ENCODE peak calls at places on chromosome 13, in seven cellular contexts. J, V, P, W, X, S and Y are unnamed samples.

GRCh38 chr13:20474515-20474914 is 51.1 kb downstream of the CRYL1 start:
- DNase-seq in J (no peak), V (no peak), P (no peak), W (no peak), X (no peak), S (no peak), Y (no peak)

GRCh38 chr13:73872397-73872796 is 261.8 kb downstream of the KLF12 start:
- DNase-seq in J (no peak), V (no peak), P (no peak), W (no peak), X (no peak), S (no peak), Y (no peak)

GRCh38 chr13:34340534-34340933 is 522.6 kb downstream of the RFC3 start:
- DNase-seq in J (no peak), V (no peak), P (no peak), W (no peak), X (no peak), S (no peak), Y (peak)

GRCh38 chr13:79485014-79485441 is 4.1 kb downstream of the NDFIP2 start:
- DNase-seq in J (no peak), V (no peak), P (no peak), W (no peak), X (no peak), S (no peak), Y (peak)

GRCh38 chr13:93786846-93787245 is 560.2 kb downstream of the GPC6 start:
- DNase-seq in J (no peak), V (no peak), P (no peak), W (no peak), X (no peak), S (no peak), Y (no peak)

GRCh38 chr13:20441879-20442278 is 83.8 kb downstream of the CRYL1 start:
- DNase-seq in J (peak), V (no peak), P (no peak), W (no peak), X (no peak), S (no peak), Y (peak)

GRCh38 chr13:28339419-28339818 is 155.5 kb downstream of the FLT1 start:
- DNase-seq in J (no peak), V (no peak), P (no peak), W (no peak), X (no peak), S (no peak), Y (no peak)

GRCh38 chr13:112032186-112032835 is 34.6 kb upstream of the SOX1 start:
- DNase-seq in J (no peak), V (no peak), P (no peak), W (no peak), X (no peak), S (no peak), Y (peak)

GRCh38 chr13:69755101-69755500 is 352.5 kb upstream of the ATXN8OS start:
- DNase-seq in J (no peak), V (no peak), P (no peak), W (no peak), X (no peak), S (no peak), Y (no peak)

GRCh38 chr13:30744056-30744684 is 8.8 kb downstream of the ALOX5AP start:
- DNase-seq in J (no peak), V (peak), P (peak), W (no peak), X (peak), S (no peak), Y (no peak)

GRCh38 chr13:94617389-94618000 is 15.8 kb downstream of the GPR180 start:
- DNase-seq in J (no peak), V (no peak), P (peak), W (no peak), X (no peak), S (no peak), Y (no peak)

GRCh38 chr13:102280366-102280765 is 121.5 kb downstream of the FGF14 start:
- DNase-seq in J (peak), V (no peak), P (no peak), W (no peak), X (no peak), S (no peak), Y (no peak)

GRCh38 chr13:44306401-44307192 is 67.0 kb upstream of the SERP2 start:
- DNase-seq in J (peak), V (no peak), P (no peak), W (peak), X (no peak), S (peak), Y (peak)

GRCh38 chr13:75217949-75218348 is 264.0 kb downstream of the TBC1D4 start:
- DNase-seq in J (peak), V (no peak), P (peak), W (no peak), X (no peak), S (no peak), Y (no peak)

GRCh38 chr13:73000027-73000674 is 58.7 kb upstream of the KLF5 start:
- DNase-seq in J (no peak), V (no peak), P (no peak), W (no peak), X (no peak), S (no peak), Y (peak)

DNA sequence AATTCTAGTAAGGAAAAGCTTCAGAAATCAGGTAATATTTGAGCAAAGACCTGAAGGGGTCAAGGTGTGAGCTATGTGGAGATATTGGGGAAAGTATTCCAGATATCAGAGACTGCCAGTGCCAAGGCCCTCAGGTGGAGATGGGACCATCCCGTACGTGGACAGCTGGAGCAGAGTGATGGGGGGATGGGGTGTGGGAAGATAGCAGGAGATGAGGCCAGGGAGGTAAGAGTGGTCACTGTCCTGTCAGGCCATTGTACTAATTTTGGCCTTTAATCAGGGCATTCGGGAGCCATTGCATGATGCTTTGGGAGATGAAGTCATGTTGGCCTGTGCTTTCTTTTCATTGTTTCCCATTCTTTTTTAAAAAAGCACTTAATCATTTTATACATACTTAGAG is 13.1 kb upstream of the GPR18 start:
- DNase-seq in J (no peak), V (no peak), P (no peak), W (no peak), X (no peak), S (no peak), Y (no peak)
- H3K27ac ChIP-seq in J (no peak), V (no peak), P (no peak), W (no peak), X (no peak), S (no peak), Y (no peak)

GRCh38 chr13:80499536-80500280 is 158.8 kb upstream of the SPRY2 start:
- DNase-seq in J (no peak), V (no peak), P (no peak), W (no peak), X (no peak), S (no peak), Y (no peak)
- H3K27ac ChIP-seq in J (no peak), V (no peak), P (no peak), W (no peak), X (no peak), S (no peak), Y (no peak)

GRCh38 chr13:110769097-110769496 is 55.6 kb downstream of the ING1 start:
- DNase-seq in J (no peak), V (no peak), P (no peak), W (no peak), X (no peak), S (no peak), Y (no peak)
- H3K27ac ChIP-seq in J (no peak), V (no peak), P (no peak), W (no peak), X (no peak), S (no peak), Y (no peak)

DNA sequence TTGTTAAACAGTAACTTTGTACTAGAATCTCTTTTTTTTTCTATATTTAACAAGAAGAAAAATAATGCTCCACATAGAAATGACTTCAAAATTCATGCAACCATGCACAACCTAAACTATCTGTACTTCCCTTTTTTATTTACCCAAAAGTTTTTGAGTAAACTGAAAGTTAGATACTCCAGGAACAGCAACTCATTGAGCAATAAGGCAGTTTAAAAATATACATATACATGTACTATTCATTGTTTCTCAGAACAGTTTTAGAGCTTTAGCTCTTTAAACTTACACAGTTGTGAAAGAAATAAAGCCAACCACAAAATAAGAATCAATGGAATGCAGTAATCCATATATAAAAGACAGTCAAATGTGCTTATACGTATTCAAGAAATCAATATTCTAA is 39.2 kb downstream of the MTMR6 start:
- DNase-seq in J (no peak), V (no peak), P (no peak), W (no peak), X (no peak), S (no peak), Y (no peak)
- H3K27ac ChIP-seq in J (no peak), V (no peak), P (no peak), W (no peak), X (no peak), S (no peak), Y (no peak)

GRCh38 chr13:98273824-98274786 is 97.0 kb upstream of the RNF113B start:
- DNase-seq in J (peak), V (no peak), P (no peak), W (peak), X (no peak), S (no peak), Y (no peak)

GRCh38 chr13:98270819-98271218 is 93.8 kb upstream of the RNF113B start:
- DNase-seq in J (no peak), V (no peak), P (no peak), W (no peak), X (no peak), S (no peak), Y (no peak)

GRCh38 chr13:98274921-98275487 is 97.9 kb upstream of the RNF113B start:
- DNase-seq in J (no peak), V (no peak), P (no peak), W (no peak), X (no peak), S (no peak), Y (no peak)

GRCh38 chr13:98272549-98272948 is 95.5 kb upstream of the RNF113B start:
- DNase-seq in J (peak), V (no peak), P (no peak), W (no peak), X (no peak), S (no peak), Y (no peak)

DNA sequence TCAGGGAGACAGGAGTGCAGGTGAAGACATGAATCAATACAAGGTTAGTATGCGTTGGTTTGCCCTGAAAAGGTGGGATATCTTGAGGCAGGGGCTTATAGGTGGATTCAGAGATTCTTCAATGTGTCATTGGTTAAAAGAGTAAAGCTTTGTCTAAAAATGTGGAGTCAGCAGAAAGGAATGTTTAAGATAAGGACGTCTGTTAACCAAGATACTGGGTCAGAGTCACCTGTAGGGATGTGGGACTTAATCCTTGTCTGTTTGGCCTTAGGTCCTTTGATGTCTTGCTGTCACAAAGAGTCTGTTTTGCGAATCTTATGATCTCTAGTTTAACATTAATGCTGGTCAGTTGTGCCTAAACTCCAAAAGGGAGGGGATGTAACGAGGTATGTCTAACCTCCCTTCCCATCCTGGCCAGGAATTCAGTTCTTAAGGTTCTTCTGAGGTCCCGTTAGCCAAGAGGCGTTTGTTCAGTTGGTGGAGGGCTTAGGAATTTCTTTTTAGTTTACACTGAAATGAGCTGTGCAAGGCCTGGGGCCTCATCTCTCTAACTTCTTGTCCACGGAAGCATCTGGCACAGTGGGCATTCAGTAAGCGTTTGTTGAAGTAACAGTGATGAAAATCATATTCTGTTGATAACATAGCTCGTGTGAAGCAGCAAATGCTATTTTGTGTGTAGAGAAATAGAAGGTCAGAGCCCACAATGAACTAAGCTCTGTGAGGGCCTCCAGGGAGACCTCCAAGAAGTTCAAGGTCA is 96.2 kb upstream of the RNF113B start:
- DNase-seq in J (no peak), V (no peak), P (no peak), W (no peak), X (no peak), S (no peak), Y (no peak)
- H3K27ac ChIP-seq in J (peak), V (no peak), P (no peak), W (peak), X (no peak), S (no peak), Y (no peak)

GRCh38 chr13:51234676-51235075 is 12.5 kb downstream of the FAM124A start:
- DNase-seq in J (no peak), V (no peak), P (no peak), W (no peak), X (no peak), S (no peak), Y (no peak)
- H3K27ac ChIP-seq in J (no peak), V (no peak), P (no peak), W (no peak), X (no peak), S (no peak), Y (no peak)

GRCh38 chr13:76473552-76474134 is 412.6 kb downstream of the KCTD12 start:
- DNase-seq in J (peak), V (peak), P (peak), W (peak), X (peak), S (peak), Y (peak)
- H3K27ac ChIP-seq in J (no peak), V (no peak), P (no peak), W (no peak), X (no peak), S (no peak), Y (no peak)

GRCh38 chr13:42076309-42076713 is 27.9 kb downstream of the DGKH start:
- DNase-seq in J (no peak), V (no peak), P (no peak), W (no peak), X (no peak), S (no peak), Y (no peak)

GRCh38 chr13:42075517-42075916 is 27.1 kb downstream of the DGKH start:
- DNase-seq in J (no peak), V (no peak), P (peak), W (no peak), X (no peak), S (no peak), Y (no peak)

GRCh38 chr13:42073683-42074082 is 25.2 kb downstream of the DGKH start:
- DNase-seq in J (no peak), V (no peak), P (no peak), W (no peak), X (no peak), S (no peak), Y (no peak)

GRCh38 chr13:42068886-42069285 is 20.4 kb downstream of the DGKH start:
- DNase-seq in J (no peak), V (no peak), P (no peak), W (no peak), X (no peak), S (no peak), Y (no peak)

GRCh38 chr13:42071667-42072419 is 23.4 kb downstream of the DGKH start:
- DNase-seq in J (no peak), V (no peak), P (no peak), W (no peak), X (no peak), S (no peak), Y (no peak)
- H3K27ac ChIP-seq in J (no peak), V (no peak), P (no peak), W (no peak), X (no peak), S (no peak), Y (no peak)

DNA sequence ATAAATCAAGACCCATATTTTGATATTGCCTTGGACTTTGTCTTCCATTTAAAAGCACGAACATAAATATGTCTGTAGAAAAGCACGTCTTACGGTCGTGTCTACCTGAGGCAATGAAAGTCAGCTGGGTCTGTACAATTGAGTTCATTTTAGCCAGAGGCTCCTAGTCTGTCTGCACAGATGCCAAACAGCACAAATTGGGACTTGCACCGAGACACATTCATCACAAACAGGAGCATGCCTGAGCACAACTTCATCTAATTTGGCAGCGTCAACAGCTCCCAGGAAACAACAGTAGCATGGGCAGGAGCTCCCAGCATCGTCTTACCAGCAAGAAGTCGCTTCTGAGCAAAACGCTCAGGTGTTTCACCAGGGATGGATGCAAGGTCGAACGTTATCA is 687.0 kb downstream of the EFNB2 start:
- DNase-seq in J (no peak), V (no peak), P (no peak), W (no peak), X (no peak), S (no peak), Y (peak)
- H3K27ac ChIP-seq in J (no peak), V (no peak), P (no peak), W (no peak), X (no peak), S (no peak), Y (peak)

DNA sequence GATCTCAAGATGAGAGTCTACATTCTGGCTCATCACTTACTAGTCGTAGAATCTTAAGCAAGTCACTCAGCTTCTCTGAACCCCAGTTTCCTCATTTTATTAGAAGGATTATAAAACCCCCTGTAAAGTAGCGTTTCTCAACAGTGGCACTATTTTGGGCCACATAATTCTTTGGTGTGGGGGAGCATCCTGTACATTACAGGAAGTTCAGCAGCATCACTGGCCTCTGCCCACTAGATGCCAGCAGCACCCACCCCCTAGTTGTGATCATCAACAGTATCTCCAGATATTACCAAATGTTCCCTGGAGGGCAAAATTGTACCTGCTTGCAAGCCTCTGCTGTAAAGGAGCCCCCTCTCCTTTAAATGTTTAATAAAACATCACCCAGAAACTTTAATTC is 22.6 kb downstream of the STARD13 start:
- DNase-seq in J (no peak), V (no peak), P (no peak), W (no peak), X (no peak), S (no peak), Y (no peak)
- H3K27ac ChIP-seq in J (no peak), V (peak), P (no peak), W (no peak), X (no peak), S (peak), Y (peak)